ENCODE peak calls at places on chromosomes 3 and 15, in eight cellular contexts. N, B, Q, L, G, C, M and H are unnamed samples.

GRCh38 chr3:161043343-161044035 is 61.7 kb downstream of the B3GALNT1 start:
- DNase-seq in N (no peak), B (no peak), Q (no peak), L (no peak), G (no peak), C (no peak), M (no peak), H (no peak)

GRCh38 chr3:5442786-5443138 is 255.3 kb downstream of the EDEM1 start:
- DNase-seq in N (no peak), B (no peak), Q (no peak), L (no peak), G (no peak), C (no peak), M (no peak), H (no peak)

GRCh38 chr3:106609666-106610301 is 741.0 kb upstream of the CBLB start:
- DNase-seq in N (peak), B (peak), Q (peak), L (peak), G (peak), C (peak), M (peak), H (peak)

GRCh38 chr3:102674284-102674683 is 239.5 kb downstream of the ZPLD1 start:
- DNase-seq in N (no peak), B (no peak), Q (no peak), L (no peak), G (no peak), C (no peak), M (no peak), H (no peak)

GRCh38 chr3:128366652-128367051 is 100.0 kb downstream of the DNAJB8 start:
- DNase-seq in N (no peak), B (no peak), Q (no peak), L (no peak), G (no peak), C (peak), M (no peak), H (no peak)

GRCh38 chr3:127693336-127693843 is 20.6 kb downstream of the ABTB1 start:
- DNase-seq in N (no peak), B (no peak), Q (no peak), L (no peak), G (no peak), C (no peak), M (no peak), H (no peak)

GRCh38 chr3:94036909-94037507 is 8.6 kb upstream of the STX19 start:
- DNase-seq in N (peak), B (peak), Q (peak), L (peak), G (peak), C (peak), M (no peak), H (peak)

GRCh38 chr3:129058441-129059194 is 2.0 kb upstream of the GP9 start:
- DNase-seq in N (no peak), B (no peak), Q (no peak), L (no peak), G (peak), C (no peak), M (peak), H (no peak)

GRCh38 chr15:51079226-51079625 is 15.5 kb downstream of the TNFAIP8L3 start:
- DNase-seq in N (no peak), B (no peak), Q (no peak), L (no peak), G (no peak), C (no peak), M (no peak), H (no peak)

GRCh38 chr15:82043726-82044372 is 2.0 kb downstream of the MEX3B start:
- DNase-seq in N (peak), B (no peak), Q (no peak), L (no peak), G (peak), C (no peak), M (no peak), H (no peak)

GRCh38 chr15:82045179-82045891 is 483 bp downstream of the MEX3B start:
- DNase-seq in N (peak), B (peak), Q (no peak), L (no peak), G (peak), C (no peak), M (no peak), H (no peak)

GRCh38 chr15:82045892-82046667 is at the start of gene MEX3B:
- DNase-seq in N (peak), B (peak), Q (peak), L (peak), G (peak), C (peak), M (peak), H (peak)

GRCh38 chr15:82043130-82043673 is 2.6 kb downstream of the MEX3B start:
- DNase-seq in N (peak), B (no peak), Q (no peak), L (no peak), G (peak), C (no peak), M (no peak), H (no peak)

GRCh38 chr15:82044373-82045178 is 1.2 kb downstream of the MEX3B start:
- DNase-seq in N (peak), B (no peak), Q (no peak), L (no peak), G (peak), C (no peak), M (no peak), H (no peak)
- TF ChIP-seq REST in N (no peak), B (no peak), Q (no peak), L (no peak), G (no peak), C (no peak), M (no peak), H (no peak)

GRCh38 chr3:95408464-95408862 is 1345.6 kb downstream of the NSUN3 start:
- DNase-seq in N (no peak), B (no peak), Q (no peak), L (no peak), G (peak), C (no peak), M (no peak), H (no peak)
- TF ChIP-seq POLR2AphosphoS5 in N (no peak), B (no peak), Q (no peak), L (no peak), G (no peak), C (no peak), M (no peak), H (no peak)

GRCh38 chr3:188974856-188975611 is 196.7 kb upstream of the TPRG1 start:
- DNase-seq in N (no peak), B (no peak), Q (no peak), L (peak), G (no peak), C (no peak), M (no peak), H (no peak)
- TF ChIP-seq REST in N (no peak), B (no peak), Q (no peak), L (no peak), G (no peak), C (no peak), M (no peak), H (no peak)

DNA sequence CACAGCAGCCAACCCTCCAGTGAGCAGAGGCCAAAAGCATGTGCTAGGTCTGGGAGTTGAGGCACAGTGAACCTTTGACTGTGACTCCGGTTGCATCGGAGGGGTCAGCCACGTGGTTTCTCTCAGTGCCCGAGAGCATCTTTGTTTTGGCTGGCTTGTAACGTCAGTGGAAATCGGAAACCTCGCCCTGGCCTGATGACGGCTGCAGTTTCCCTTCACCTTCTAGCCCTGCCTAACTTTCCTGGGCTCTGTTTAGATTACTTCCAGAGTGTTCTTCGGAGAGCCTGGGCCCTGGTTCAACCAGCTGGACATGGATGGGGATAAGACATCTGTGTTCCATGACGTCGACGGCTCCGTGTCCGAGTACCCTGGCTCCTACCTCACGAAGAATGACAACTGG is 56.6 kb downstream of the MESD start:
- DNase-seq in N (no peak), B (no peak), Q (no peak), L (no peak), G (no peak), C (no peak), M (no peak), H (no peak)
- TF ChIP-seq POLR2AphosphoS5 in N (no peak), B (no peak), Q (no peak), L (no peak), G (no peak), C (no peak), M (no peak), H (no peak)

GRCh38 chr15:75811616-75812015 is 31.6 kb upstream of the UBE2Q2 start:
- DNase-seq in N (no peak), B (no peak), Q (no peak), L (no peak), G (no peak), C (no peak), M (no peak), H (no peak)

GRCh38 chr15:75810874-75811498 is 32.3 kb upstream of the UBE2Q2 start:
- DNase-seq in N (no peak), B (no peak), Q (no peak), L (no peak), G (no peak), C (no peak), M (no peak), H (no peak)

GRCh38 chr15:75814794-75815193 is 28.5 kb upstream of the UBE2Q2 start:
- DNase-seq in N (no peak), B (peak), Q (no peak), L (no peak), G (no peak), C (no peak), M (no peak), H (no peak)

GRCh38 chr15:75808563-75808962 is 34.7 kb upstream of the UBE2Q2 start:
- DNase-seq in N (no peak), B (no peak), Q (no peak), L (no peak), G (no peak), C (no peak), M (no peak), H (no peak)

GRCh38 chr15:75809986-75810750 is 33.1 kb upstream of the UBE2Q2 start:
- DNase-seq in N (peak), B (peak), Q (peak), L (no peak), G (peak), C (peak), M (no peak), H (peak)
- TF ChIP-seq REST in N (no peak), B (no peak), Q (no peak), L (no peak), G (no peak), C (no peak), M (no peak), H (no peak)

DNA sequence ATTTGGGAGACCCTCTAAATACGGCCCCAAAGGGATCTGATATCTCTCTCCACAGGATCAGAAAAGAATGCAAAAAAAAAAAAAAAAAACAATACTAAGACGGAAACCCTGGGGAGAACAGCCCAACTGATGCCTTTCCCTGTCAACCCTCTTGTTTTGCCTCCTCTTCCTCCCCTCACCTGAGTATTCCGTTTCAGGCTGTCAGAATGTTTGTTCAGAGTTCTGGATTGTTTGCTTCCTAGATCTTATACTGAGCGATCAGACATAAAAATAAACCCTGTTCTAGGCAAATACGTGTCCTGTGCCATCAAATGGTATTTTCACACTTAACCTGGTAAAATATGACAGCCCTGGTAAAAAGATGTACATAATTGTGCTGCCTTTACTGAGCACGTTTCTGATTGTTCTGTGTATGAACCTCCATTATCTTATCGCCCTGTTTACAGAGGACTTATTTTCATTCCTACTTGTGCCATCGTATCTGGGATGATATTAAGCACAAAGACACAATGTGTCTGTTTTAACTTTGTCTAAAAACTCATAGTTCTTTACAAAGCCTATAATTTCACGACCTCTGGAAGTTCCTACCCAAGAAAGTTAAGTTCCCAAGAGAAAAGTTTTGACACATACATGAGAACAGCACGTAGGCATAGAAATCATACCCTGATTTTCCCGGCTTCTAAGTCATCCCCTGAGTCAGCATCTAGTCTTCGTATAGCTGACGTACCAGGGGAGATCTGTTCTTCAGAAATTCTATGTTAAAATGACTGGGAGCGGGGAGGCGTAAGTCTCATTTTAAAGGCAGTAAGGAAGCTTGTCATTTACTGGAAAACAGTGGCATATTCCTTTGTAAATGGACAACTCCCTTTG is 856 bp downstream of the ZBTB38 start:
- DNase-seq in N (no peak), B (peak), Q (no peak), L (no peak), G (no peak), C (no peak), M (no peak), H (no peak)
- TF ChIP-seq POLR2AphosphoS5 in N (no peak), B (no peak), Q (no peak), L (no peak), G (no peak), C (no peak), M (no peak), H (no peak)

DNA sequence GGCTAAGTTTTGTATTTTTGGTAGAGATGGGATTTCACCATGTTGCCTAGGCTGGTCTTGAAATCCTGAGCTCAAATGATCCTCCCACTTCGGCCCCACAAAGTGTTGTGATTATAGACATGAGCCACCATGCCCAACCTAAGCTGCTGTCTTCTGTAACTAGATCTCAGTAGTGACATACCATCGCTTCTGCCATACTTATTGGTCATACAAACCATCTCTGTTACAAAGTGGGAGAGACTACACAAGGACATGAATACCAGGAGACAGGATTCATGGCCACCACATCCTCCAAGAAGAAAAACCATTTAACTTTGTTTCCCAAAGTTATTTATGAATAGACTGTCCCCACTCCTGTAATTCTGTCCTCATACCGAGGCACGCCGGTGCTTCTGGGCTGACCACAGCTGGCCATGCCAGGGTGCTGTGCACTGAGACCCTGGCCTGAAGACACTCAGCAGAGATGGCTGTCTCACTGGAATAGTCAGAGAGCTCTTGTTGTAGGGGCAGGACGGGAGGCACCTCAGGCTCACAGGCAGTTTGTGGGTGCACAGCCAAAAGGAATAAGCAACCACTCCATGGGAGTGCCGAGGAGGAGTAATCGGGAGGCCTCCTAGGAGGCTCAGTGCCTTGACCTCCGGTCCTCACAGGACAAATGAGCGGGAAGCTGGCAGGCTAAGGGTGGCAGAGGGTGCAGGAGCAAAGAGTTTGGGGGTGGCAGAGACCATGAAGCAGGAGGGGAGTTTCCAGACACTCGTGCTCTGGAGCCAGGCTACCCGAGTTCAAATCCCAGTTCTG is 81.5 kb downstream of the SMAD6 start:
- DNase-seq in N (no peak), B (no peak), Q (no peak), L (no peak), G (no peak), C (no peak), M (no peak), H (no peak)
- TF ChIP-seq REST in N (no peak), B (no peak), Q (no peak), L (no peak), G (no peak), C (no peak), M (no peak), H (no peak)